ENCODE peak calls at places on chromosome 6, in seven cellular contexts. Q, B, J, T, S, Y and F are unnamed samples.

GRCh38 chr6:110826236-110827129 is 11.2 kb upstream of the CDK19 start:
- ATAC-seq in Q (no peak), B (no peak), J (peak), T (no peak), S (peak), Y (no peak), F (no peak)

GRCh38 chr6:56732517-56732916 is 89.8 kb upstream of the DST start:
- ATAC-seq in Q (no peak), B (no peak), J (no peak), T (no peak), S (no peak), Y (no peak), F (no peak)

GRCh38 chr6:161300823-161301222 is 27.0 kb upstream of the AGPAT4 start:
- ATAC-seq in Q (no peak), B (no peak), J (peak), T (no peak), S (no peak), Y (no peak), F (no peak)

GRCh38 chr6:2760882-2761842 is 4.0 kb upstream of the WRNIP1 start:
- ATAC-seq in Q (no peak), B (no peak), J (no peak), T (no peak), S (no peak), Y (no peak), F (no peak)

GRCh38 chr6:79410806-79411205 is 126.4 kb downstream of the LCA5 start:
- ATAC-seq in Q (no peak), B (no peak), J (no peak), T (no peak), S (no peak), Y (no peak), F (no peak)

GRCh38 chr6:135647521-135647920 is 150.0 kb upstream of the AHI1 start:
- ATAC-seq in Q (no peak), B (no peak), J (no peak), T (no peak), S (no peak), Y (no peak), F (peak)

GRCh38 chr6:25596928-25597818 is 54.8 kb upstream of the SCGN start:
- ATAC-seq in Q (no peak), B (no peak), J (no peak), T (no peak), S (no peak), Y (no peak), F (no peak)

GRCh38 chr6:85579581-85579980 is 14.1 kb downstream of the SNX14 start:
- ATAC-seq in Q (no peak), B (no peak), J (no peak), T (no peak), S (peak), Y (no peak), F (no peak)

GRCh38 chr6:53654745-53655240 is 10.8 kb downstream of the KLHL31 start:
- ATAC-seq in Q (no peak), B (no peak), J (no peak), T (no peak), S (no peak), Y (no peak), F (no peak)

GRCh38 chr6:143192766-143193165 is 132.1 kb downstream of the AIG1 start:
- ATAC-seq in Q (no peak), B (no peak), J (no peak), T (no peak), S (no peak), Y (no peak), F (no peak)

GRCh38 chr6:94394822-94395221 is 975.5 kb upstream of the EPHA7 start:
- ATAC-seq in Q (no peak), B (no peak), J (no peak), T (no peak), S (no peak), Y (no peak), F (no peak)

GRCh38 chr6:27237089-27237723 is 10.3 kb upstream of the PRSS16 start:
- ATAC-seq in Q (no peak), B (no peak), J (no peak), T (peak), S (no peak), Y (no peak), F (no peak)

GRCh38 chr6:39892490-39893129 is 41.7 kb downstream of the MOCS1 start:
- ATAC-seq in Q (no peak), B (peak), J (peak), T (no peak), S (no peak), Y (no peak), F (peak)

GRCh38 chr6:157814883-157815282 is 8.2 kb upstream of the SNX9 start:
- ATAC-seq in Q (peak), B (no peak), J (no peak), T (no peak), S (no peak), Y (peak), F (peak)

GRCh38 chr6:44253307-44254101 is 3.8 kb downstream of the SLC35B2 start:
- ATAC-seq in Q (peak), B (no peak), J (no peak), T (peak), S (no peak), Y (peak), F (no peak)

GRCh38 chr6:148441454-148441911 is 98.8 kb downstream of the SASH1 start:
- ATAC-seq in Q (no peak), B (peak), J (peak), T (peak), S (peak), Y (no peak), F (peak)

GRCh38 chr6:43579171-43579570 is 3.2 kb downstream of the POLH start:
- ATAC-seq in Q (no peak), B (no peak), J (no peak), T (no peak), S (no peak), Y (no peak), F (no peak)

GRCh38 chr6:113732384-113732966 is 124.7 kb upstream of the MARCKS start:
- ATAC-seq in Q (no peak), B (peak), J (peak), T (no peak), S (no peak), Y (no peak), F (no peak)